ENCODE peak calls at places on chromosomes 2 and 18, in six cellular contexts. A, I, W, F, D and O are unnamed samples. For H3K9me3, the result is how much of the 10 kb centered on the place peaks cover.

GRCh38 chr2:88053301-88053700 is 2.3 kb downstream of the KRCC1 start:
- DNase-seq in A (peak), I (no peak), W (no peak), F (no peak), D (peak), O (no peak)

GRCh38 chr18:13271512-13271911 is 53.0 kb downstream of the LDLRAD4 start:
- DNase-seq in A (no peak), I (no peak), W (peak), F (no peak), D (no peak), O (no peak)

GRCh38 chr2:74142340-74142739 is 5.4 kb downstream of the BOLA3 start:
- DNase-seq in A (peak), I (no peak), W (no peak), F (no peak), D (no peak), O (no peak)

GRCh38 chr18:69636529-69637301 is 236.0 kb downstream of the DOK6 start:
- DNase-seq in A (no peak), I (peak), W (no peak), F (no peak), D (no peak), O (no peak)

GRCh38 chr2:137659616-137660015 is 304.7 kb upstream of the HNMT start:
- DNase-seq in A (peak), I (peak), W (no peak), F (no peak), D (no peak), O (no peak)

GRCh38 chr2:24360963-24361330 is 611 bp upstream of the ITSN2 start:
- DNase-seq in A (no peak), I (no peak), W (no peak), F (peak), D (no peak), O (no peak)

GRCh38 chr2:100018794-100019193 is 123.6 kb downstream of the AFF3 start:
- DNase-seq in A (peak), I (no peak), W (peak), F (no peak), D (peak), O (no peak)

GRCh38 chr18:70693196-70693595 is 404.4 kb downstream of the SOCS6 start:
- DNase-seq in A (no peak), I (no peak), W (peak), F (no peak), D (peak), O (no peak)

GRCh38 chr2:12059616-12060441 is 313.4 kb downstream of the LPIN1 start:
- DNase-seq in A (peak), I (no peak), W (no peak), F (no peak), D (peak), O (no peak)

GRCh38 chr18:14940738-14941137 is 192.8 kb downstream of the ANKRD30B start:
- DNase-seq in A (no peak), I (no peak), W (no peak), F (no peak), D (no peak), O (no peak)
- H3K9me3 ChIP-seq in A (under half), I (under half), W (under half), F (under half), D (under half), O (under half)

GRCh38 chr2:144256996-144257707 is 262.8 kb downstream of the ZEB2 start:
- DNase-seq in A (peak), I (no peak), W (no peak), F (no peak), D (peak), O (no peak)

GRCh38 chr2:144253743-144254142 is 266.2 kb downstream of the ZEB2 start:
- DNase-seq in A (no peak), I (no peak), W (no peak), F (no peak), D (no peak), O (no peak)

GRCh38 chr2:144252694-144253093 is 267.2 kb downstream of the ZEB2 start:
- DNase-seq in A (no peak), I (no peak), W (no peak), F (no peak), D (no peak), O (no peak)

GRCh38 chr2:144258154-144258553 is 261.8 kb downstream of the ZEB2 start:
- DNase-seq in A (no peak), I (no peak), W (no peak), F (no peak), D (no peak), O (no peak)

GRCh38 chr2:144254342-144255235 is 265.3 kb downstream of the ZEB2 start:
- DNase-seq in A (no peak), I (no peak), W (no peak), F (no peak), D (no peak), O (no peak)
- H3K9me3 ChIP-seq in A (under half), I (under half), W (under half), F (half or more), D (under half), O (under half)

DNA sequence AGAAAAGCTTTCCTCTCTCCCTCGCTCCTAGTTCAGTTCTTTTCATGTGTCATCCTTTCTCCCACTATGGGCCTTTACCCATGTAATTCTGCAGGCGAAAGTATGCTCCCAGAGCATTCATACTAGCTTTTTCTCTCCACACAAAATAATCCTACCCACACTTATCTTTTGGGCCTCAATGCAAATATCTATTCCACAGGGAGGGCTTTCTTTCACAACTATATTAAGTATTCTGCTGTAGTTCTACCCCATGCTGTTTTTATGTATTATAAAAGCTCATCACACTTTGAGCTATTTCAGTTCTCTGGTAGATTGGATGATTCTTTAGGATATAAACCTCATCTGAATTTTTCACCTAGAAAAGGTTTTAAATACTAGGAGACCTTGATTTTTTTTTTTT is 774.6 kb upstream of the CRIM1 start:
- DNase-seq in A (no peak), I (no peak), W (no peak), F (no peak), D (no peak), O (no peak)
- H3K9me3 ChIP-seq in A (under half), I (under half), W (under half), F (under half), D (under half), O (under half)

DNA sequence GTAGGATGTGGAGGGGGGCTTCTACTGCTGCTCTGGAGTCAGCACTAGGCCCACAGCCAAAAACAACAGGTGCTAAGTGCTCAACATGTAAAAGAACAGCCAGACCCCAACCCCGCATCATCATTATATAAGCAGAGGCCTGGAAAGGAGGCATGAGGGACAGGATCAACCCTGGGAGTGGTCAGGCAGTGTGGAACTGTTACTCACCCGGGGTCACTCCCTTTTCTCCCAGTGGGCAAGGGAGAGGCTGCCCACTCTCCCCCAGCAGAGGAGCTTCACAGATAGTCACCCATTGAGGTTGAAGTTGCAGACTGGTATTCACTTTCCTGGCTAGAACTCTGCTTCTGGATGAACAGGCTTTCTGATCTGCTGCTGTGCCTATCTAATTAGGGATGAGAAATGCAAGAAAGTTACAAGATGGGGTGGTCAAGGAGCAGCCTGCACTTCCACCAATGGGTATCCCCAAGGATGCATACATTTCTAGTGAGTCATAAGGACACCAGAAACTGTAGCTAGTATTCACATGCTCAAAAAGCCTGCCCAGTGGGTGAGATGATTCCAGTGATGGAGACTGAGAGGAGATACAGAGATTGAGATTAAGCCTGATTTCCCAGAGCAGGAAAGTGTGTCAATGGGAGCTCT is 480.2 kb upstream of the TCF4 start:
- DNase-seq in A (peak), I (no peak), W (no peak), F (no peak), D (peak), O (no peak)
- H3K9me3 ChIP-seq in A (under half), I (under half), W (under half), F (under half), D (under half), O (under half)